ENCODE peak calls at places on chromosomes 2 and 18, in four cellular contexts. M is mesenchymal stem cell, N is suprapubic skin, X is pancreas. D is an unnamed sample.

GRCh38 chr2:147649963-147650362 is 194.9 kb upstream of the ACVR2A start:
- DNase-seq in M (peak), N (no peak), X (no peak), D (no peak)

GRCh38 chr2:235863414-235863813 is 304.8 kb downstream of the GBX2 start:
- DNase-seq in M (no peak), N (no peak), X (no peak), D (no peak)

GRCh38 chr2:122056853-122057252 is 301.4 kb downstream of the TSN start:
- DNase-seq in M (no peak), N (no peak), X (no peak), D (no peak)

GRCh38 chr2:82790277-82791021 is 1668.6 kb downstream of the SUCLG1 start:
- DNase-seq in M (peak), N (peak), X (no peak), D (no peak)

GRCh38 chr18:38545071-38545470 is 979.5 kb upstream of the CELF4 start:
- DNase-seq in M (peak), N (no peak), X (no peak), D (no peak)

GRCh38 chr2:59754336-59754735 is 799.1 kb downstream of the BCL11A start:
- DNase-seq in M (no peak), N (no peak), X (no peak), D (no peak)

GRCh38 chr2:48914477-48915077 is 159.1 kb upstream of the LHCGR start:
- DNase-seq in M (no peak), N (no peak), X (no peak), D (no peak)

GRCh38 chr2:201795608-201796477 is 10.5 kb upstream of the CDK15 start:
- DNase-seq in M (peak), N (no peak), X (no peak), D (no peak)

GRCh38 chr2:238801791-238802190 is 46.1 kb upstream of the TWIST2 start:
- DNase-seq in M (no peak), N (no peak), X (no peak), D (no peak)

GRCh38 chr2:36695746-36696415 is 626 bp upstream of the VIT start:
- DNase-seq in M (no peak), N (no peak), X (no peak), D (no peak)

GRCh38 chr2:174112073-174112472 is 136.3 kb downstream of the OLA1 start:
- DNase-seq in M (no peak), N (no peak), X (no peak), D (no peak)

GRCh38 chr2:154375625-154376020 is 322.9 kb upstream of the KCNJ3 start:
- DNase-seq in M (peak), N (no peak), X (no peak), D (no peak)

GRCh38 chr2:171319164-171319810 is 114.5 kb downstream of the METTL8 start:
- DNase-seq in M (peak), N (no peak), X (no peak), D (no peak)

GRCh38 chr2:209547726-209548125 is 123.9 kb downstream of the MAP2 start:
- DNase-seq in M (no peak), N (no peak), X (no peak), D (no peak)

GRCh38 chr2:158460632-158461297 is 4.0 kb downstream of the PKP4 start:
- DNase-seq in M (peak), N (no peak), X (no peak), D (no peak)

GRCh38 chr2:237440819-237441281 is 26.9 kb upstream of the COL6A3 start:
- DNase-seq in M (peak), N (peak), X (no peak), D (no peak)

GRCh38 chr18:35042389-35043066 is 1.3 kb downstream of the MAPRE2 start:
- DNase-seq in M (peak), N (no peak), X (no peak), D (no peak)

GRCh38 chr2:101149241-101150192 is 1.7 kb downstream of the TBC1D8 start:
- DNase-seq in M (peak), N (no peak), X (peak), D (no peak)

GRCh38 chr2:75157435-75157834 is 41.9 kb downstream of the TACR1 start:
- DNase-seq in M (no peak), N (no peak), X (no peak), D (no peak)

GRCh38 chr2:59963157-59963556 is 590.3 kb downstream of the BCL11A start:
- DNase-seq in M (no peak), N (no peak), X (no peak), D (no peak)

GRCh38 chr2:124678043-124678442 is 653.0 kb downstream of the CNTNAP5 start:
- DNase-seq in M (no peak), N (no peak), X (no peak), D (no peak)

GRCh38 chr2:57479994-57480393 is 566.6 kb upstream of the VRK2 start:
- DNase-seq in M (no peak), N (no peak), X (no peak), D (no peak)

GRCh38 chr2:215377283-215377682 is 58.6 kb downstream of the FN1 start:
- DNase-seq in M (no peak), N (no peak), X (no peak), D (no peak)

GRCh38 chr2:70965506-70965905 is 12.9 kb upstream of the ANKRD53 start:
- DNase-seq in M (no peak), N (peak), X (no peak), D (no peak)

GRCh38 chr18:22279741-22280452 is 110.5 kb downstream of the GATA6 start:
- DNase-seq in M (peak), N (no peak), X (no peak), D (no peak)

GRCh38 chr2:208819190-208819589 is 412.6 kb downstream of the PTH2R start:
- DNase-seq in M (no peak), N (no peak), X (no peak), D (no peak)

DNA sequence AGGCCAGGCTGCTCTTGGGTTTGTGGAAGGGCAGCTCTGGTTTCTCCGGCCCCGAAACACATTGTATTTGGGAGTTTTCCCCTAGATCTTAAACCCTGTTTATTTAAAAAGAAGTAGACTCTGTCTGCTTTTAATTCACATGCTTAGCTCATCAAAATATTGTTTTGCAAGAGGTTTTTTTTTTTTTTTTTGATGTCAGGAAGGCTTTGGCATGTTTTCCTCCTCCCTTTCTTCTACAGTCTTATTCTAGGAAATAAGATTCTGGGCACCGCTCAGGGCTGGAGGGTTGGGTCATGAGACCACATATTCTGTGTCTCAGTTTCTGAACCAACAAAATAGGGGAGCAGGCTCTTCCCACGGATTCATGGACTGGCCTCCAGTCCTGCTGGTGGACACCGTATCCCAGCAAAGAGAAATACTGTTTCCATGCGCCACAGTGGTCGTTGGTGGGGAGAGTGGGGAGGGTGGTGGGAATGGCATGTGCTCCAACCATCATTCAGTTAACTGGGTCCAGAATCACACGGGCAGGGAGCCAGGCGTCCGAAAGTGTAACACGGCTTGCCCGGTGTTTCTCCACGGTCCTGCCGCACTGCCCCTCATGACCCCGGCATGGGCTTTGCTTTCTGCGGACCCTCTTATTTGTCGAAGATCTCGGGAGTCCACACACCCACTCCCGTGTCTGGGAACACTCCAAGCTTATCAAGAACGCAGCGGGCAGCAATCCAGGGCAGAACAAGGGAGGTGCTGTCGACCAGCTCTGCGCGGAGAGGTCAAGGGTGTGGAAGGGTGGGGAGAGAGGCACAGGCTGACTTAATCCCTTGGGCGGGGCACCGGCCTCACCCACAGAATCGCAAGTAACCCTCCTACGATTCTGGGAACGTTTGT is 176.7 kb downstream of the GLI2 start:
- DNase-seq in M (no peak), N (no peak), X (no peak), D (no peak)
- H3K4me3 ChIP-seq in M (no peak), N (peak), X (no peak), D (no peak)

GRCh38 chr2:219248845-219249202 is 3.5 kb downstream of the STK16 start:
- DNase-seq in M (no peak), N (no peak), X (no peak), D (no peak)

GRCh38 chr2:219249203-219249980 is 3.7 kb upstream of the TUBA4B start:
- DNase-seq in M (peak), N (peak), X (peak), D (peak)

GRCh38 chr2:219251656-219252055 is 1.4 kb upstream of the TUBA4B start:
- DNase-seq in M (peak), N (no peak), X (no peak), D (no peak)

GRCh38 chr2:219252084-219252483 is 959 bp upstream of the TUBA4B start:
- DNase-seq in M (no peak), N (no peak), X (no peak), D (peak)

DNA sequence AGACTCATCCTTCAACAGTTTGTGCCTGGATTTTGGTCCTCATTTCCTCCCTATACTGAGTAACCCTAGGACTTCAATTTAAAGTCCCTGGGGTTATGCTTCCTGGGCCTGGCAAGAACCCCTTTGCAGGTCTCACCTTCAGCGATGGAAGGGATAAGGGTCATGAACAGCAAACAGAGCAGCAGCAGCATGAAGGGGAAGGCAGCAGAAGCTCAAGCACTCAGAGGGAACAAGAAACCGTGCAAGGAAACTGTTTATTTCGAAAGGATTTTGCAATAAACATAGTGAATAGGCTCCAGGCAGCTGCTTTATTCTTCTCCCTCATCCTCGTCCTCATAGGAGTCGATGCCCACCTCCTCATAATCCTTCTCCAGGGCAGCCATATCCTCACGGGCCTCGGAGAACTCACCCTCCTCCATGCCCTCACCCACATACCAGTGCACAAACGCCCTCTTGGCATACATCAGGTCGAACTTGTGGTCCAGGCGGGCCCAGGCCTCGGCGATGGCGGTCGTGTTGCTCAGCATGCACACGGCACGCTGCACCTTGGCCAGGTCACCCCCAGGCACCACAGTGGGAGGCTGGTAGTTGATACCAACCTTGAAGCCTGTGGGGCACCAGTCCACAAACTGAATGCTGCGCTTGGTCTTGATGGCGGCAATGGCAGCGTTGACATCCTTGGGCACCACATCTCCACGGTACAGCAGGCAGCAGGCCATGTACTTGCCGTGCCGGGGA is 2.8 kb upstream of the TUBA4B start:
- DNase-seq in M (peak), N (no peak), X (no peak), D (no peak)
- H3K4me3 ChIP-seq in M (no peak), N (peak), X (no peak), D (no peak)

GRCh38 chr18:54945726-54946125 is 13.5 kb downstream of the CCDC68 start:
- DNase-seq in M (no peak), N (no peak), X (no peak), D (no peak)
- H3K4me3 ChIP-seq in M (no peak), N (peak), X (peak), D (peak)

DNA sequence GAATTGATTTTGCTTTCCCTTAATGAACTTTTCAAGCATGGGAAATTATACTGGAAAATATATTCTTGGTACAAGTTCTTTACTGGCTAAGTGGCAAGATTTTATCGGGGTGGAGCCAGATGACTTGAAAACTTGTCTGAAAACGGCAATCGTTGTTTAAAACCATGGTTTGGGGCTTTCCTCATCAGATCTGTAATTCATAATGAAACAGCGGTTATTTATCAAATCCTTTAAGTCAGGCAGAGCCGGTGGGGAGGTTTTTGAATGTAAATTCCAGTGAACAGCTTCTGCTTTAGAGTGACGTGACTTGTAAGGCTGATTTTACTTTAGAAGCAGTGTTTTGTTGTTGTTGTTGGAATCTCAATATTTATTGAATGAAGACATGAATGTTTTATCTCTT is 2.6 kb downstream of the SEC11C start:
- DNase-seq in M (no peak), N (no peak), X (no peak), D (no peak)
- H3K4me3 ChIP-seq in M (no peak), N (no peak), X (no peak), D (no peak)

GRCh38 chr2:162025121-162025911 is 48.7 kb downstream of the DPP4 start:
- DNase-seq in M (peak), N (no peak), X (no peak), D (no peak)
- H3K4me3 ChIP-seq in M (no peak), N (no peak), X (no peak), D (no peak)

DNA sequence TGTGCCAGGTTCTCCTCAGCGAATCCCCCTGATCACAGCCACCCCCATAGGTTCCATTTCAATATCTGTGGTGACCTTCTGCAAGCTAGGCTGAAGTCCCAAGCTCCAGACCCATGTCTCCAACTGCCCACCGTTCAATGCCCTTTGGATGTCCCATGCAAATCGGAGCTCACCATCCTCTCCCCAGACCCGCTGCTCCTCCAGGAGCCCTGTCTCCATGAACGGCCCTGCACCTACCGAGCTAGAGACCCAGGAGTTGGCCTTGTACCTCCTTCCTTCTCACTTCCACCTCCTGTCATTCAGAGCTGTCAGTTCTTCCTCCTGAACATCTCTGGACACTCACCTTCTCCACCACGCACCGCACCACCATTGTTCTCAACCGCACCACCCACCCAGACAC is 1.0 kb upstream of the FAHD2A start:
- DNase-seq in M (no peak), N (no peak), X (no peak), D (no peak)
- H3K4me3 ChIP-seq in M (peak), N (peak), X (no peak), D (peak)

DNA sequence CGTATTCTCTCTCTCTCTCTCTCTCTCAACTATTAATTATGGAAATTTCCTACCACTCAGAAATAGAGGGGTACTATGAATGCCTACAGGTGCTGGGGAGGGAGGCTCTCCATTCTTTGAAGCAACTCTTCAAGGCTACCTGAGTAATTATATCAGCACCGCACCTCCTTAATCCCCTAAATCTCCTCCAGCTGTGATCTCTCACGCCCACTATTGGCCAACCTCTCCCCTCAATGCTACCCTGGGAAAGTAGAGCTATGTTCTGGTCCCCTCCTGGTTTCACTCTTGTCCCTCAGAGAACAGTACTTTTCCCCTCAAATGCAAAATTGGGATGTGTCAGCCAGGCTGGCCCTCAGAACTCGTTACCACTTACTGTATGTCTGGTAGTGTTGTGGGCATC is 1.6 kb downstream of the MOCOS start:
- DNase-seq in M (no peak), N (no peak), X (no peak), D (no peak)
- H3K4me3 ChIP-seq in M (no peak), N (no peak), X (no peak), D (no peak)

DNA sequence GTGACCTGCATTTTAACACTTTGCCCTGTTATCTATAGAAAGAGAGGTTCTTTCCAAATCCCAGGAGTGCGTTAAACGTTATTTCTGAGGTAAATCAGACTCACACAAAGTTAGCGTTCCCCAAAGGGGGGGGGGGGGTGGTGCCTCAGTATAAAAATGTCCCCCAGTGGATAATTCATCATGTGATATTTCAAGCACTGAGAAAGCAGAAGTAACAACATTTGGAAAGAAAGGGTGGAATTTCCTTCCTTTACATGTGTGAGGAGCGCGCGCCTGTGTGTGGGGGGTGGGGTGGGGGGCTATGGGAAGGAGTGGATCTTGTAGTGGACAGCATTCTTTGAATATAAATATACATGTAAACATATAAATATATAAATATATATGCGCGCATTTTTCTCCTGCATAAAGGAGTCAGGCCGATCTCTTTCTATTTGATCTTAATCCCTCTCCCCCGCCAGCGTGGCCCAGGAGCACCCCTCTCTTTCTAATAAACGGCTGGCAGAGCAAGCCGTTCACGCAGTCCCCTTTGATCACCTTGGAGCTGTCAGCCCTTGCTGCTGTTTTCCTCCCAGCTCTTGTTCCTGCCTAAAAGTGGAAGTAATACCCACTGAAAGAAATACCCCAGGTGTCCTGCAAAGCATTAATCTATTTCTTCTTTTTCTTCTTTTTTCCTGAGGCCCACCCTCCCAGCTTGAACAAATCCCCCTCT is 631.0 kb downstream of the NYAP2 start:
- DNase-seq in M (no peak), N (no peak), X (no peak), D (no peak)
- H3K4me3 ChIP-seq in M (peak), N (peak), X (no peak), D (peak)

GRCh38 chr18:59546164-59546563 is 151.1 kb downstream of the CCBE1 start:
- DNase-seq in M (no peak), N (no peak), X (no peak), D (no peak)
- H3K4me3 ChIP-seq in M (no peak), N (no peak), X (no peak), D (no peak)

D was measured in RWPE2.